ENCODE peak calls at places on chromosomes 12 and 14, in four cellular contexts. C is gastrocnemius medialis, R is GM03348, K is heart right ventricle. G is an unnamed sample.

GRCh38 chr14:69571879-69572633 is 2.6 kb downstream of the CCDC177 start:
- DNase-seq in K (no peak), C (no peak), R (peak; percentile 32), G (no peak)

GRCh38 chr12:51222461-51222860 is 4.6 kb upstream of the POU6F1 start:
- DNase-seq in C (no peak), K (no peak), R (no peak), G (no peak)

GRCh38 chr12:116710367-116710766 is 27.5 kb downstream of the SPRING1 start:
- DNase-seq in K (no peak), R (no peak), C (no peak), G (no peak)

GRCh38 chr12:47079894-47080724 is at the start of gene AMIGO2:
- DNase-seq in C (peak; percentile 13), R (peak; percentile 65), K (peak; percentile 75), G (no peak)

GRCh38 chr14:70278281-70278680 is 81.2 kb downstream of the COX16 start:
- DNase-seq in K (no peak), R (no peak), C (no peak), G (no peak)

GRCh38 chr12:203462-204260 is 10.3 kb downstream of the SLC6A12 start:
- DNase-seq in R (peak; percentile 41), C (no peak), K (no peak), G (no peak)

GRCh38 chr12:72081787-72082186 is 143.1 kb downstream of the TPH2 start:
- DNase-seq in R (no peak), C (no peak), K (no peak), G (no peak)

GRCh38 chr12:105705765-105706164 is 375.3 kb downstream of the C12orf75 start:
- DNase-seq in R (peak; percentile 48), K (peak; percentile 74), C (peak; percentile 41), G (no peak)

GRCh38 chr14:55102141-55102547 is 26.9 kb upstream of the LGALS3 start:
- DNase-seq in R (peak; percentile 91), C (peak; percentile 82), K (peak; percentile 77), G (peak; percentile 84)

GRCh38 chr14:62532186-62532585 is 513.1 kb downstream of the KCNH5 start:
- DNase-seq in K (no peak), R (no peak), C (no peak), G (no peak)